ENCODE peak calls at places on chromosomes 5 and 9, in eight cellular contexts. R, E, F, L, H, I, D and M are unnamed samples.

GRCh38 chr5:32126691-32127090 is 47.4 kb downstream of the GOLPH3 start:
- DNase-seq in R (no peak), D (no peak), L (no peak), E (no peak), H (no peak), F (no peak), I (no peak), M (no peak)

GRCh38 chr9:89647366-89648128 is 42.7 kb downstream of the GADD45G start:
- DNase-seq in F (no peak), E (no peak), H (no peak), R (no peak), L (no peak), D (peak), I (no peak), M (no peak)

GRCh38 chr5:41856644-41857491 is 13.4 kb downstream of the OXCT1 start:
- DNase-seq in E (no peak), R (no peak), I (no peak), F (no peak), D (peak), H (peak), L (peak), M (peak)

GRCh38 chr5:123579410-123579809 is 67.4 kb downstream of the CSNK1G3 start:
- DNase-seq in F (no peak), E (no peak), I (no peak), L (no peak), R (no peak), D (no peak), H (no peak), M (no peak)

GRCh38 chr5:78215565-78215964 is 78.9 kb downstream of the AP3B1 start:
- DNase-seq in E (no peak), D (no peak), R (no peak), H (no peak), L (peak), I (no peak), F (no peak), M (no peak)

GRCh38 chr9:69946800-69947437 is 96.7 kb upstream of the MAMDC2 start:
- DNase-seq in I (no peak), D (no peak), L (peak), F (no peak), H (peak), E (no peak), R (no peak), M (no peak)

GRCh38 chr9:105146677-105147076 is 97.8 kb upstream of the SLC44A1 start:
- DNase-seq in R (no peak), D (no peak), H (no peak), I (no peak), F (no peak), L (no peak), E (no peak), M (no peak)

GRCh38 chr5:99022250-99022649 is 93.4 kb upstream of the CHD1 start:
- DNase-seq in I (no peak), R (no peak), H (no peak), F (no peak), D (no peak), L (no peak), E (no peak), M (no peak)

DNA sequence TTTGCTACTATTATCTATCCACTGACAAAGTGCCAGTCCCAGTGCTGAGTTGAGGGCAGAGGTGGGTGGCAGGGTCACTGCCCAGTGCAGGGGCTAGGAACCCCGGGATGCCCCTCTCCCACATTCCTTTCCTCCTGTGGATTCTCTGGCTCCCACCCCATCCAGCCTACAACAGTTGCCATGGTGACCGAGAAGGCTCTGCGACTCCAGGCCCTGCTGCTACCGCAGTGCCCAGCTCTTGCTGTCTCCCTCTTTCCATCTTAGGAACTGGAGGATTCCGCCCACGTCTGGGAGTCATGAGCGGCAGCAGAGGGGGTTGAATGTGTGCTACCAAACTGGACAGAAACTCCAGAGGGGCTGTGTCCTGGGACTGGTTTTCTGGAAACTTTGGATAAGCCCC is 20.8 kb upstream of the C5orf47 start:
- DNase-seq in E (no peak), R (no peak), I (no peak), D (no peak), L (no peak), H (no peak), F (no peak), M (no peak)
- TF ChIP-seq EP300 in E (no peak), R (no peak), I (no peak), D (no peak), L (no peak), H (no peak), F (no peak), M (no peak)

DNA sequence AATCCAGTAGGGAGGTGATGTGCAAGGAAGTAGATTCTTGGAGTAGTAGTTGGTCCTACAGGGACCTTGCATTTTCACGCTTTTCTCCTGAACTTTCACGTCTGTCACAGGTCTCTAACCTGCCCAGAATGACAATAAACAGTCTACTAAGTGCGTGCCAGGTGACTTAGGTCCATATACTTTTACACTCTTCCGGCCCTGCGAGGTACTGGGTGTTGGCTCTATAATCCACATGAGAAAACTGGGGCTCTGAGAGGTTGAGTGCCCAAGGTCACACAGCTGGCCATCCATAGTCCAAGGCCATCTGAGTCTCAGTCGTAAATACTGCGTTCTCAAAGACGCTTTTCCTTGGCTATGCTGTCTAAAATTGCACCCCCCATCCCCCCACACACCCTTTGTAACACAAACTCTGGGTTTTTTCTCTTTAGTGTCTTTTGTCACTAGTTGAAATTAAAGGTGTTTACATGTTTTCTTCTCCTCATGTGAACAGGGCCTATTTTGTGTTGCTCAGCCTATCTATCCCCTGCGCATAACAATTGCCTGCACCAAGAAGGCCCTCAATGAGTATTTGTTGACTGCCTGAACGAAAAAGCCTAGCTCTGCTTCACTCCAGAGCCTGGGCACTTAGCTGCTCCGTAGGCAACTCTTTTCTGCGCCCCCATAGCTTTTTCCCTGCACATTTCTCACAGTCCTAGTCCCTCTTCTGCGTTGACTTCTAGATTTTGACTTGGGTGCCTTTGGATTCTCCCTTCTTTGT is 943 bp downstream of the SFXN1 start:
- DNase-seq in L (no peak), H (no peak), R (no peak), D (peak), E (no peak), F (no peak), I (no peak), M (peak)
- H3K4me3 ChIP-seq in L (peak), H (peak), R (peak), D (peak), E (peak), F (peak), I (peak), M (peak)

DNA sequence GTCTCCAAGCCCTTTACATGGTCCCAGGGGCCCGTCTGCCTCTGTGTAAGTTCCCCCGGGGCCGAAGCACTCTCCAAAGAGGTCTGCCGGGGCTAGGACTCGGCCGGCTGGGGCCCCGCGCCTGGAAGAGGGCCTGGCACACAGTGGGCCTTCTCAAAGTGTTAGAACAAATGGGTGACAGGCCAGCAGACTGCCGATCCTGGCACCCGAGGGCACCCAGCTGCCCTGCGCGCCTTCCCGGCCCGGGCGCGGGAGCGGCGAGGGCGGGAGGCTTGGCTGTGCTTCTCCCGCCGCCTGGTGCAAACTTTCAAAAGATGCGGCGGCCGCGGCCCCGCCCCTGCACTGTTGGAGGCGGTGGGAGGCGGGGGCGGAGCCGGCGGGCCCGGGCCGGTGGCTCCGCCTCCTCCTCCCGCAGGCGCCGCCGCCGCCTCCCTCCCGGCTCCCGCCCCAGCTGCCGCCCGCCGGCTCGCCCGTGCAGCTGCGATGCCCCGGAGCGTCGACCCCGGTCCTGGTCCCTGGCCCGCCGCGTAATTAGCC is at the start of gene NEURL1B:
- DNase-seq in F (peak), D (peak), R (no peak), I (peak), H (peak), E (peak), L (peak), M (peak)
- TF ChIP-seq POLR2A in F (no peak), D (peak), R (peak), I (no peak), H (no peak), E (peak), L (no peak), M (peak)

GRCh38 chr5:147290261-147290660 is 55.4 kb downstream of the STK32A start:
- DNase-seq in R (no peak), E (no peak), H (no peak), F (no peak), D (no peak), I (no peak), L (no peak), M (no peak)
- TF ChIP-seq EP300 in R (no peak), E (no peak), H (no peak), F (no peak), D (no peak), I (peak), L (no peak), M (no peak)

GRCh38 chr5:147611483-147611882 is 101.6 kb upstream of the DPYSL3 start:
- DNase-seq in E (no peak), H (peak), D (no peak), R (no peak), I (no peak), L (no peak), F (no peak), M (no peak)

GRCh38 chr5:147616401-147616800 is 106.5 kb upstream of the DPYSL3 start:
- DNase-seq in R (no peak), F (no peak), I (no peak), H (no peak), D (no peak), E (no peak), L (no peak), M (no peak)

GRCh38 chr5:147613359-147613758 is 103.5 kb upstream of the DPYSL3 start:
- DNase-seq in I (no peak), H (no peak), R (no peak), F (no peak), E (no peak), L (no peak), D (no peak), M (no peak)

GRCh38 chr5:147610798-147611197 is 100.9 kb upstream of the DPYSL3 start:
- DNase-seq in D (no peak), H (no peak), R (no peak), E (no peak), F (no peak), L (no peak), I (no peak), M (no peak)
- H3K4me3 ChIP-seq in D (no peak), H (no peak), R (no peak), E (no peak), F (no peak), L (no peak), I (no peak), M (no peak)

GRCh38 chr5:43019615-43020293 is 20.4 kb downstream of the ANXA2R start:
- DNase-seq in H (no peak), F (peak), R (no peak), L (peak), E (no peak), I (peak), D (no peak), M (peak)
- TF ChIP-seq POLR2A in H (no peak), F (no peak), R (peak), L (no peak), E (peak), I (peak), D (no peak), M (peak)